ENCODE peak calls at places on chromosomes 2 and 18, in five cellular contexts. E is GM12878, J is HepG2, B is K562, X is H1. C is an unnamed sample. For H3K4me1, the result is how much of the 10 kb centered on the place peaks cover.

GRCh38 chr2:159093496-159093895 is 125.1 kb downstream of the TANC1 start:
- DNase-seq in J (no peak), X (no peak), E (no peak), B (no peak), C (no peak)

GRCh38 chr2:184187421-184187971 is 410.8 kb upstream of the ZNF804A start:
- DNase-seq in B (no peak), J (no peak), E (no peak), X (no peak), C (no peak)

GRCh38 chr2:60553992-60554648 is 666 bp upstream of the BCL11A start:
- DNase-seq in X (no peak), J (no peak), B (peak), E (no peak), C (peak)

GRCh38 chr2:27379840-27380625 is 501 bp downstream of the ZNF513 start:
- DNase-seq in J (peak), X (no peak), E (no peak), B (peak), C (peak)

GRCh38 chr2:197846120-197846519 is 41.7 kb downstream of the PLCL1 start:
- DNase-seq in J (no peak), X (no peak), E (no peak), B (no peak), C (no peak)

GRCh38 chr2:149747456-149747855 is 159.9 kb upstream of the MMADHC start:
- DNase-seq in B (no peak), X (no peak), E (no peak), J (no peak), C (no peak)

GRCh38 chr2:44580875-44581515 is 219.2 kb downstream of the CAMKMT start:
- DNase-seq in B (no peak), E (no peak), J (no peak), X (no peak), C (no peak)

GRCh38 chr2:27212626-27213471 is 781 bp upstream of the SLC5A6 start:
- DNase-seq in X (no peak), E (no peak), J (peak), B (peak), C (peak)

GRCh38 chr2:202018950-202019349 is 14.7 kb upstream of the FZD7 start:
- DNase-seq in E (no peak), J (no peak), X (no peak), B (no peak), C (no peak)

GRCh38 chr18:78970774-78971333 is 8.8 kb upstream of the SALL3 start:
- DNase-seq in E (no peak), X (no peak), B (no peak), J (no peak), C (no peak)
- TF ChIP-seq CREB1 in E (no peak), X (no peak), B (no peak), J (no peak), C (no peak)

GRCh38 chr18:59961086-59961485 is 61.3 kb downstream of the PMAIP1 start:
- DNase-seq in B (peak), X (no peak), E (no peak), J (no peak), C (no peak)
- H3K4me1 ChIP-seq in B (under half), X (under half), E (under half), J (under half), C (under half)

GRCh38 chr2:8594731-8595427 is 87.0 kb upstream of the ID2 start:
- DNase-seq in E (no peak), J (no peak), X (no peak), B (no peak), C (no peak)
- TF ChIP-seq CREB1 in E (no peak), J (no peak), X (no peak), B (no peak), C (no peak)

GRCh38 chr2:157470321-157470720 is 26.4 kb upstream of the CYTIP start:
- DNase-seq in E (peak), J (no peak), X (no peak), B (no peak), C (no peak)
- H3K4me1 ChIP-seq in E (under half), J (under half), X (under half), B (under half), C (under half)